ENCODE peak calls at places on chromosomes 11 and 22, in seven cellular contexts. R, L, G, Y, B, C and A are unnamed samples.
A peak's percentile ranks its signal among the peaks of the same experiment; 100 is the strongest.

GRCh38 chr22:17969732-17970131 is 54.6 kb downstream of the MICAL3 start:
- DNase-seq in R (no peak), Y (peak; percentile 92), G (no peak), B (peak; percentile 31), C (no peak), L (peak; percentile 97), A (no peak)

GRCh38 chr11:78045851-78046485 is 17.7 kb upstream of the THRSP start:
- DNase-seq in C (peak; percentile 87), G (peak; percentile 87), R (peak; percentile 93), B (peak; percentile 86), L (peak; percentile 76), Y (peak; percentile 73), A (no peak)

GRCh38 chr22:38069372-38070249 is 12.4 kb downstream of the PICK1 start:
- DNase-seq in B (peak; percentile 80), G (peak; percentile 29), Y (peak; percentile 21), L (no peak), C (no peak), R (peak; percentile 77), A (peak; percentile 13)

GRCh38 chr11:85941380-85941973 is 86.3 kb downstream of the CCDC83 start:
- DNase-seq in R (peak; percentile 83), L (peak; percentile 69), Y (peak; percentile 71), B (peak; percentile 41), G (peak; percentile 39), C (peak; percentile 48), A (peak; percentile 37)

GRCh38 chr11:69425895-69426544 is 55.4 kb upstream of the LINC01488 start:
- DNase-seq in B (no peak), R (no peak), G (no peak), L (no peak), Y (no peak), C (no peak), A (no peak)

GRCh38 chr11:3101921-3102640 is 44.9 kb upstream of the CARS1 start:
- DNase-seq in Y (no peak), R (peak; percentile 40), G (no peak), B (no peak), L (no peak), C (no peak), A (no peak)

GRCh38 chr11:110148775-110149744 is 55.9 kb downstream of the ZC3H12C start:
- DNase-seq in C (no peak), Y (peak; percentile 71), L (peak; percentile 71), R (no peak), B (no peak), G (no peak), A (no peak)

GRCh38 chr11:114556135-114556534 is 3.5 kb downstream of the NXPE1 start:
- DNase-seq in B (no peak), L (no peak), R (no peak), Y (no peak), G (no peak), C (no peak), A (no peak)

GRCh38 chr22:48779211-48779643 is 1048.4 kb downstream of the BRD1 start:
- DNase-seq in L (no peak), R (peak; percentile 37), B (no peak), C (no peak), Y (no peak), G (no peak), A (no peak)

GRCh38 chr11:19359425-19360000 is 118.8 kb upstream of the E2F8 start:
- DNase-seq in C (no peak), L (peak; percentile 63), B (no peak), Y (peak; percentile 66), R (no peak), G (no peak), A (no peak)

GRCh38 chr11:13207270-13207664 is 70.3 kb upstream of the BMAL1 start:
- DNase-seq in C (no peak), B (no peak), G (no peak), R (no peak), L (no peak), Y (no peak), A (no peak)

GRCh38 chr11:94544832-94545640 is 1.3 kb downstream of the FUT4 start:
- DNase-seq in Y (peak; percentile 65), C (peak; percentile 58), L (peak; percentile 66), B (peak; percentile 37), G (peak; percentile 51), R (peak; percentile 79), A (no peak)

GRCh38 chr11:122441702-122442092 is 213.8 kb upstream of the UBASH3B start:
- DNase-seq in R (no peak), Y (peak; percentile 17), B (no peak), L (no peak), C (no peak), G (no peak), A (no peak)
- H3K4me3 ChIP-seq in R (no peak overlapping the region), Y (peak overlapping the region; percentile 76), B (no peak overlapping the region), L (no peak overlapping the region), C (no peak overlapping the region), G (no peak overlapping the region), A (no peak overlapping the region)

DNA sequence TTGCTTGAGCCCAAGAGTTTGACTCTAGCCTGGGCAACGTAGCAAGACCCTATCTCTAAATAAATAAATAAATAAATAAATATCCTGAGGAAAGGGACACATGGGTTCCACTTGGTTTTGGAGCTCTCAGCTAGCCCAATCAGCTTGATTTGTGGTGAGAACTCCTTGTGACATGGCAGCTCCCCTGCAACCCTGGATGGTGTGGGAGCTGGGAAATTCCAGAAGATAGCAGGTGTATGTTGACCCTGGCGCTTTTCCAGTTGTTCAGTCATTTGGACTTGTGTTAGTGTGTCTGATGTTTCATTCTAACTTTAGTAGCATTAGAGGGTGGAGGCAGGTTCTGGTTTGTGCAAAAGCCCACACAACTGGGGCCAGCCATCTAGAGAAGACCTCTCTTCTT is 148.5 kb upstream of the NCAM1 start:
- DNase-seq in B (no peak), C (no peak), G (no peak), Y (no peak), R (no peak), L (no peak), A (no peak)
- H3K4me3 ChIP-seq in B (no peak overlapping the region), C (no peak overlapping the region), G (no peak overlapping the region), Y (no peak overlapping the region), R (no peak overlapping the region), L (no peak overlapping the region), A (no peak overlapping the region)

GRCh38 chr22:46078241-46079092 is 71.9 kb upstream of the PPARA start:
- DNase-seq in B (peak; percentile 84), Y (peak; percentile 95), C (peak; percentile 85), G (peak; percentile 32), R (no peak), L (no peak), A (no peak)
- H3K4me3 ChIP-seq in B (peak overlapping the region; percentile 95), Y (peak overlapping the region; percentile 97), C (peak overlapping the region; percentile 3), G (no peak overlapping the region), R (no peak overlapping the region), L (no peak overlapping the region), A (no peak overlapping the region)

GRCh38 chr11:72591023-72591422 is 83.2 kb downstream of the PDE2A start:
- DNase-seq in L (no peak), C (no peak), B (no peak), Y (no peak), G (no peak), R (no peak), A (no peak)

GRCh38 chr11:72591785-72592490 is 82.3 kb downstream of the PDE2A start:
- DNase-seq in R (no peak), B (no peak), G (no peak), C (no peak), Y (no peak), L (no peak), A (no peak)

GRCh38 chr11:72588656-72589410 is 85.4 kb downstream of the PDE2A start:
- DNase-seq in B (no peak), G (no peak), L (no peak), R (no peak), C (no peak), Y (no peak), A (no peak)

GRCh38 chr11:72587696-72588095 is 86.5 kb downstream of the PDE2A start:
- DNase-seq in B (no peak), R (no peak), G (no peak), L (no peak), C (no peak), Y (no peak), A (no peak)

DNA sequence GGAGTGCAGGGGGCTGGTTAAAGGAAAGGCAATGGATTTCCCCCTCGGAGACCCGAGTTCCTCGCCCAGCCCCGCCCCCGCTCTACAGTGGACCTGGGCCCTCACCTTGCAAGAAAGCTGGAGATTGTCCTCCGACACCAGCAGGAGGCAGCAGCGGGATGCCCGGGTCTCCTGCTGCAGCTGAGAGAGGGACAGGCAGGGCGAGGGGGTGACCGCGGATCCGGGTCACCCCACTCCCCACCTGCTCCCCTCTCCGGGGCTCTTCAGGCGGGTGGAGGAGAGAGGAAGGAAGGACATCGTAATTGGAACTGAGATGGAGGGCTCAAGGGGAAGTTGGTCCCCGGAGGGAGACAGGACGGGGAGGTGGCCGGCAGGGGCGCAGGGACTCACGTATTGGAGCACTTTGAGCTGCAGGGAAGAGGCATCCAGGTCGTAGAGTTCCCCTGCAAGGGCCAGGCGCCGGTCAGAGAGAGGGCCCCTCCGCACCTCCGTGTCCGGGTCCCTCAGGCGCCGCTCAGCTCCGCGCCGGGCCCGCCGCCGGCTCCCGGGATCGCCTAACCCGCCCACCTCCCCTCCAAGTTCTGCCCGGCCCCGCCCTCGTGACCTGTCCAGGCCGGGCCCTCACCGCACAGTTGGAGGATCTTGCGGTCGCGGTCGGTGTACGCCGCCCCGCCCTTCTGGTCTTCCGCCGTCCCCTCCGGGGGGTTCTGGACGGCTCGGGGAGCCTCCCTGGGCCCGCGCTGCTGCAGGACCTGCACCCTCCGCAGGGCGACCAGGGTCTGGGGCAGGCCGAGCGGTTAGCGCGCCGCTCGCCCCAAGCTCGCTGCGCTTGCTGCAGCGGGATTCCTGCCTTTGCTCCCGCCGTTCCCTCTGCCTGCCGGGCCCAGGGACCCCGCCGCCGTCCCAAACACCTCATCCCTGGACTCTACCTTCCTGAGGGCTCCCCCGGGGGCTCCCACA is 84.1 kb downstream of the PDE2A start:
- DNase-seq in Y (peak; percentile 44), B (peak; percentile 34), L (peak; percentile 44), G (peak; percentile 53), C (peak; percentile 63), R (peak; percentile 93), A (no peak)
- H3K4me3 ChIP-seq in Y (peak overlapping the region; percentile 16), B (peak overlapping the region; percentile 40), L (peak overlapping the region; percentile 57), G (no peak overlapping the region), C (peak overlapping the region; percentile 15), R (peak overlapping the region; percentile 81), A (no peak overlapping the region)